ENCODE peak calls at places on chromosomes 2 and 18, in seven cellular contexts. P, Z, N, Y, G, L and X are unnamed samples.

GRCh38 chr2:99861376-99861760 is 281.0 kb downstream of the AFF3 start:
- DNase-seq in P (no peak), Z (no peak), N (no peak), Y (no peak), G (no peak), L (no peak), X (no peak)

GRCh38 chr2:128377071-128377910 is 58.6 kb upstream of the HS6ST1 start:
- DNase-seq in P (no peak), Z (no peak), N (no peak), Y (no peak), G (no peak), L (no peak), X (no peak)

GRCh38 chr2:183224933-183225332 is 100.7 kb downstream of the NUP35 start:
- DNase-seq in P (no peak), Z (no peak), N (no peak), Y (no peak), G (no peak), L (no peak), X (no peak)

GRCh38 chr2:152486737-152487063 is 151.7 kb downstream of the FMNL2 start:
- DNase-seq in P (no peak), Z (no peak), N (no peak), Y (no peak), G (no peak), L (no peak), X (no peak)

GRCh38 chr2:120308038-120308910 is 37.7 kb upstream of the INHBB start:
- DNase-seq in P (no peak), Z (no peak), N (no peak), Y (no peak), G (peak; percentile 14), L (no peak), X (no peak)

GRCh38 chr2:210562136-210563080 is 6.0 kb downstream of the CPS1 start:
- DNase-seq in P (no peak), Z (no peak), N (no peak), Y (no peak), G (no peak), L (no peak), X (no peak)

GRCh38 chr2:69099541-69099940 is 86.6 kb downstream of the ANTXR1 start:
- DNase-seq in P (no peak), Z (no peak), N (no peak), Y (no peak), G (no peak), L (no peak), X (no peak)

GRCh38 chr2:41853427-41854191 is 194.2 kb upstream of the PKDCC start:
- DNase-seq in P (peak; percentile 54), Z (peak; percentile 80), N (peak; percentile 35), Y (peak; percentile 61), G (peak; percentile 36), L (peak; percentile 51), X (peak; percentile 5)

GRCh38 chr18:47263197-47263827 is 11.9 kb upstream of the SKOR2 start:
- DNase-seq in P (peak; percentile 80), Z (peak; percentile 11), N (peak; percentile 74), Y (no peak), G (no peak), L (no peak), X (no peak)

GRCh38 chr18:12394428-12394827 is 13.3 kb upstream of the PRELID3A start:
- DNase-seq in P (peak; percentile 62), Z (peak; percentile 34), N (no peak), Y (no peak), G (peak; percentile 42), L (no peak), X (no peak)

GRCh38 chr2:160562730-160563129 is 69.1 kb upstream of the RBMS1 start:
- DNase-seq in P (no peak), Z (no peak), N (no peak), Y (no peak), G (no peak), L (no peak), X (no peak)

GRCh38 chr2:36477315-36477714 is 120.7 kb downstream of the FEZ2 start:
- DNase-seq in P (no peak), Z (no peak), N (no peak), Y (no peak), G (no peak), L (no peak), X (no peak)

GRCh38 chr2:37526323-37526722 is 145.1 kb downstream of the CDC42EP3 start:
- DNase-seq in P (no peak), Z (no peak), N (no peak), Y (no peak), G (no peak), L (no peak), X (no peak)

GRCh38 chr2:179981085-179981484 is 26.0 kb downstream of the CWC22 start:
- DNase-seq in P (no peak), Z (no peak), N (no peak), Y (no peak), G (no peak), L (no peak), X (no peak)

GRCh38 chr18:47935321-47935720 is 4.9 kb upstream of the SMAD2 start:
- DNase-seq in P (no peak), Z (no peak), N (no peak), Y (no peak), G (no peak), L (no peak), X (no peak)

GRCh38 chr2:232328038-232328435 is 50.5 kb upstream of the ALPP start:
- DNase-seq in P (peak; percentile 30), Z (no peak), N (no peak), Y (no peak), G (no peak), L (no peak), X (no peak)

GRCh38 chr2:153055182-153055581 is 336.8 kb downstream of the ARL6IP6 start:
- DNase-seq in P (no peak), Z (no peak), N (no peak), Y (no peak), G (no peak), L (no peak), X (no peak)

GRCh38 chr2:200081221-200081620 is 125.8 kb downstream of the MAIP1 start:
- DNase-seq in P (no peak), Z (peak; percentile 98), N (no peak), Y (no peak), G (no peak), L (no peak), X (no peak)

GRCh38 chr2:240133401-240133800 is 2.7 kb downstream of the COPS9 start:
- DNase-seq in P (peak; percentile 13), Z (no peak), N (no peak), Y (no peak), G (no peak), L (no peak), X (no peak)

GRCh38 chr2:206378835-206379234 is 64.5 kb upstream of the ADAM23 start:
- DNase-seq in P (no peak), Z (peak; percentile 66), N (no peak), Y (no peak), G (no peak), L (no peak), X (no peak)

GRCh38 chr2:239762742-239763269 is 262.3 kb downstream of the NDUFA10 start:
- DNase-seq in P (no peak), Z (no peak), N (no peak), Y (no peak), G (no peak), L (peak; percentile 5), X (no peak)

GRCh38 chr2:74252036-74252435 is 53.6 kb downstream of the MTHFD2 start:
- DNase-seq in P (no peak), Z (no peak), N (no peak), Y (no peak), G (no peak), L (no peak), X (no peak)

GRCh38 chr18:46320297-46320696 is 216.1 kb downstream of the HAUS1 start:
- DNase-seq in P (no peak), Z (peak; percentile 27), N (no peak), Y (no peak), G (no peak), L (no peak), X (no peak)

GRCh38 chr2:146807568-146808168 is 1037.2 kb upstream of the ACVR2A start:
- DNase-seq in P (peak; percentile 29), Z (peak; percentile 97), N (no peak), Y (no peak), G (no peak), L (no peak), X (no peak)

GRCh38 chr2:10982931-10983701 is 71.4 kb downstream of the KCNF1 start:
- DNase-seq in P (no peak), Z (peak; percentile 93), N (peak; percentile 54), Y (no peak), G (no peak), L (no peak), X (no peak)

GRCh38 chr2:61727746-61728145 is 126.1 kb downstream of the FAM161A start:
- DNase-seq in P (no peak), Z (no peak), N (peak; percentile 8), Y (no peak), G (no peak), L (no peak), X (no peak)